ENCODE peak calls at places on chromosomes 2 and 18, in five cellular contexts. T is stomach, K is GM23338, Z is HepG2, I is K562. X is an unnamed sample. For H3K27me3, the result is how much of the 10 kb centered on the place peaks cover.

GRCh38 chr2:152573168-152573567 is 144.1 kb downstream of the PRPF40A start:
- DNase-seq in K (no peak), T (no peak), Z (no peak), I (peak), X (peak)

GRCh38 chr2:72924353-72925240 is 7.3 kb downstream of the EMX1 start:
- DNase-seq in T (peak), Z (no peak), I (no peak), K (peak), X (no peak)

GRCh38 chr2:64017811-64018714 is 1.2 kb downstream of the VPS54 start:
- DNase-seq in I (peak), Z (no peak), T (no peak), K (no peak), X (no peak)

GRCh38 chr18:36120297-36120696 is 8.8 kb downstream of the SLC39A6 start:
- DNase-seq in K (no peak), T (no peak), Z (no peak), I (no peak), X (no peak)

GRCh38 chr2:66888791-66889631 is 454.1 kb downstream of the MEIS1 start:
- DNase-seq in K (no peak), I (no peak), Z (no peak), T (no peak), X (no peak)

GRCh38 chr18:49814147-49814499 is 790 bp upstream of the ACAA2 start:
- DNase-seq in T (no peak), K (peak), I (peak), Z (peak), X (no peak)

GRCh38 chr18:43486462-43486861 is 209.2 kb upstream of the SYT4 start:
- DNase-seq in T (peak), K (peak), Z (no peak), I (no peak), X (no peak)

GRCh38 chr18:9916067-9916684 is 2.4 kb downstream of the VAPA start:
- DNase-seq in I (no peak), Z (no peak), T (no peak), K (peak), X (no peak)

GRCh38 chr2:118856978-118857676 is 9.7 kb upstream of the EN1 start:
- DNase-seq in K (peak), Z (no peak), T (no peak), I (no peak), X (no peak)

GRCh38 chr2:159613515-159614336 is 2.6 kb downstream of the BAZ2B start:
- DNase-seq in K (peak), Z (no peak), T (no peak), I (no peak), X (no peak)

GRCh38 chr2:201890447-201890846 is 84.1 kb downstream of the CDK15 start:
- DNase-seq in K (no peak), Z (no peak), T (no peak), I (no peak), X (no peak)

GRCh38 chr2:112700004-112700667 is 20.7 kb upstream of the NT5DC4 start:
- DNase-seq in T (no peak), Z (no peak), K (no peak), I (no peak), X (no peak)

GRCh38 chr2:189287982-189288494 is 108.5 kb upstream of the COL5A2 start:
- DNase-seq in K (peak), T (no peak), I (no peak), Z (peak), X (peak)

GRCh38 chr2:85758361-85759256 is 4.8 kb downstream of the ATOH8 start:
- DNase-seq in K (no peak), Z (peak), I (no peak), T (peak), X (no peak)

GRCh38 chr2:136238552-136239346 is 120.8 kb upstream of the CXCR4 start:
- DNase-seq in I (no peak), T (no peak), Z (no peak), K (no peak), X (peak)

GRCh38 chr2:11752906-11753305 is 6.5 kb downstream of the LPIN1 start:
- DNase-seq in K (no peak), T (no peak), I (no peak), Z (no peak), X (no peak)

GRCh38 chr18:55000529-55000928 is 41.3 kb upstream of the CCDC68 start:
- DNase-seq in I (no peak), T (no peak), Z (no peak), K (no peak), X (no peak)

GRCh38 chr18:70181015-70181414 is 24.5 kb downstream of the RTTN start:
- DNase-seq in Z (peak), K (no peak), T (no peak), I (no peak), X (no peak)

GRCh38 chr2:179446475-179447141 is 182.0 kb upstream of the SESTD1 start:
- DNase-seq in I (no peak), Z (no peak), K (no peak), T (no peak), X (no peak)

GRCh38 chr2:172436889-172437288 is 9.5 kb downstream of the ITGA6 start:
- DNase-seq in I (no peak), K (no peak), T (no peak), Z (no peak), X (no peak)

GRCh38 chr2:121634354-121635307 is 14.6 kb downstream of the CLASP1 start:
- DNase-seq in Z (no peak), T (no peak), I (peak), K (no peak), X (peak)

GRCh38 chr2:74332550-74333174 is 10.6 kb downstream of the SLC4A5 start:
- DNase-seq in I (no peak), K (no peak), T (no peak), Z (no peak), X (no peak)

GRCh38 chr18:50281972-50282520 is 723 bp upstream of the MBD1 start:
- DNase-seq in K (no peak), I (no peak), T (no peak), Z (no peak), X (no peak)

GRCh38 chr2:53829669-53830290 is 30.0 kb downstream of the GPR75 start:
- DNase-seq in I (no peak), Z (no peak), K (no peak), T (no peak), X (no peak)

GRCh38 chr18:31819106-31819924 is 58.6 kb upstream of the SLC25A52 start:
- DNase-seq in T (no peak), K (peak), I (peak), Z (peak), X (peak)

GRCh38 chr2:30455339-30455738 is 8.3 kb downstream of the LCLAT1 start:
- DNase-seq in I (no peak), K (no peak), Z (no peak), T (no peak), X (no peak)

GRCh38 chr2:68995911-68996310 is 17.1 kb upstream of the ANTXR1 start:
- DNase-seq in T (no peak), Z (peak), K (no peak), I (no peak), X (no peak)

GRCh38 chr2:172972005-172972619 is 103.5 kb upstream of the MAP3K20 start:
- DNase-seq in T (peak), K (peak), I (peak), Z (peak), X (no peak)

GRCh38 chr18:52544086-52544485 is 204.1 kb downstream of the DCC start:
- DNase-seq in K (no peak), T (no peak), Z (no peak), I (no peak), X (no peak)

GRCh38 chr2:215022418-215022817 is 116.0 kb downstream of the ABCA12 start:
- DNase-seq in I (no peak), T (no peak), Z (no peak), K (peak), X (no peak)

GRCh38 chr18:36424741-36425142 is 127.2 kb downstream of the FHOD3 start:
- DNase-seq in I (peak), Z (peak), K (no peak), T (no peak), X (no peak)

GRCh38 chr18:54140641-54141040 is 83.8 kb downstream of the MBD2 start:
- DNase-seq in Z (no peak), K (no peak), I (no peak), T (no peak), X (no peak)

GRCh38 chr2:18722101-18722500 is 132.7 kb upstream of the NT5C1B start:
- DNase-seq in I (no peak), T (no peak), K (no peak), Z (no peak), X (no peak)

GRCh38 chr2:61853086-61853847 is 593 bp downstream of the FAM161A start:
- DNase-seq in K (peak), T (peak), I (peak), Z (peak), X (no peak)

GRCh38 chr2:156340377-156340776 is 7.9 kb upstream of the NR4A2 start:
- DNase-seq in I (no peak), Z (no peak), K (no peak), T (no peak), X (no peak)

GRCh38 chr2:111173338-111173737 is 52.6 kb downstream of the BCL2L11 start:
- DNase-seq in K (no peak), T (no peak), I (no peak), Z (no peak), X (no peak)

GRCh38 chr2:70668432-70668831 is 99.6 kb downstream of the ADD2 start:
- DNase-seq in T (no peak), I (no peak), K (no peak), Z (no peak), X (no peak)

GRCh38 chr2:159054985-159055384 is 86.5 kb downstream of the TANC1 start:
- DNase-seq in T (no peak), Z (no peak), K (no peak), I (no peak), X (no peak)

GRCh38 chr18:38539871-38540270 is 974.3 kb upstream of the CELF4 start:
- DNase-seq in K (no peak), Z (no peak), T (no peak), I (no peak), X (no peak)

GRCh38 chr2:39548971-39549370 is 111.9 kb upstream of the MAP4K3 start:
- DNase-seq in T (no peak), I (no peak), K (no peak), Z (no peak), X (no peak)
- TF ChIP-seq POLR2AphosphoS5 in T (no peak), I (no peak), K (no peak), Z (no peak), X (no peak)

DNA sequence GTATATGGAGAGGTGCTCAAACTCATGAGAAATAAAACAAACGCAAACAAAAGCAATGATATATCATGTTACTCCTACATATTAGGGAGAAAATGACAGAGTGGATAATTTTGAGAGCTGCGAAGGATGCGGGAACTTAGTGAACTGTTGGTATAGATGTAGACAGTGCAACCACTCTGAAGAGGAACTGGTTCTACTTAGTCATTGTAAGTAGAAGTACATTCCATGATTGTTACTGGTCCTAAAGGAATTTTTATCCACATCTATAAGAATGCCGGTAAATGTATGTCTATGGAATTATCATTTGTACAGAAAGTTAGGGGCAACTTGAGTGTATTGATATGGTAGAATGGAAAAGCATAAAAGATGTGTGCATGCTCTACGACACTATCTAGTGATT is 1238.4 kb downstream of the LRP1B start:
- DNase-seq in K (no peak), Z (no peak), I (no peak), T (no peak), X (no peak)
- H3K27me3 ChIP-seq in K (under half), Z (under half), I (under half), T (under half), X (under half)

GRCh38 chr2:183079335-183079775 is 808 bp downstream of the DUSP19 start:
- DNase-seq in T (no peak), I (no peak), K (no peak), Z (no peak), X (no peak)
- H3K27ac ChIP-seq in T (peak), I (peak), K (peak), Z (no peak), X (peak)

DNA sequence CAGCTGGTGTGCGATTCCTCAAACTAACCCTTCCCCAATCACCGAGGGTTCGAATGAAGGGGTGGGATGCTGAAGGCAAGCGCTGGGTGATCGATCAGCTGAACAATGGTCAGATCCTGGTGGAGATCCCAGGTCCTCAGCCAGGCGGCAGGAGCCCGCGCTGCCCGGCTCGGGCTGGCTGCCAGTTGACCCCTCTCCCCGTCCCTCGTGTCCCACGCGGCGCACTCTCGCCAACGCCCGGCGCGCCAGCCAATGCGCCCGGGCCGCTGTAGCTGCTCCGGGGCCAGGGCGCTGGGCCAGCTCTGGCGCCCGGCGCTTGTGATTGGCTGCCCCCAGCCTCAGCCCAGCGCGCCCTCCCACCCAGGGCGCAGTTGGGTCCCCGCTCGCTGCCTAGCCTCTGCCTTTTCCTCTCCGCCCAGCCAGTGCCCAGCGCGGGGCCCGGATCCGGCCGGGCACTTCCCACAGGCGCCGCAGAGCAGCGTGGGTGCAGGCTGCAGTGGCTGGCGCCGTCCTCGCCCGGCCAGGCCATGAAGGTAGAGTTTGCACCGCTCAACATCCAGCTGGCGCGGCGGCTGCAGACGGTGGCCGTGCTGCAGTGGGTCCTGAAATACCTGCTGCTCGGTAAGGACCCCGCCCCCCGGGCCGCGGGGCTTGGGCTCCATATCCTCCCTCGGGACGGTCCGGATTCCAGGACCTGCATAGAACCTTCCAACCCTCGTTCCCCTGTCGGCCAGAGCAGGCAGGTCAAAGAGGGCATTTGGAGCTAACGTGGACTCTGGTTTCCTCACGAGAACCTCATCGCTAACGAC is at the start of gene MOGAT1:
- DNase-seq in Z (peak), T (peak), K (peak), I (no peak), X (no peak)
- TF ChIP-seq POLR2AphosphoS5 in Z (peak), T (peak), K (peak), I (no peak), X (no peak)

DNA sequence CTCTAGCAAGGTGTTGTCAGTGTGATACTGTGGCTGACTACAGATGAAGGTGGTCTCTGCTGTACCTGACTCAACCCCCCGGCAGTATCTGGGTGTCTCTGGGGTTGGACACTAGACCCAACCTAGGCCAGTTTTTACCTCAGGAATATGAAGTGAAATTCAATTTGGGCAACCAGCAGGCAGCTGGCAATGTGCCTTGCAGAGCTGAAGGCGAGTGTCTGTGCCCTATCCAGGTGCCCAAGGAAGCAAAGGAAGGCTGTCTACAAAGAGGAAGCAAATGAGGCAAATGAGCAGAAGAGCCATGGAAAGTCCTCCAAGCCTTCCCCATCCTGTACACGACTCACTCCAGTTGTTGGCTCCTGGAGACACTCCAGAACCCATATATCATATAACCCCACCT is 264.6 kb upstream of the AGAP1 start:
- DNase-seq in K (no peak), I (no peak), Z (no peak), T (no peak), X (no peak)
- H3K27me3 ChIP-seq in K (under half), I (under half), Z (under half), T (under half), X (under half)

DNA sequence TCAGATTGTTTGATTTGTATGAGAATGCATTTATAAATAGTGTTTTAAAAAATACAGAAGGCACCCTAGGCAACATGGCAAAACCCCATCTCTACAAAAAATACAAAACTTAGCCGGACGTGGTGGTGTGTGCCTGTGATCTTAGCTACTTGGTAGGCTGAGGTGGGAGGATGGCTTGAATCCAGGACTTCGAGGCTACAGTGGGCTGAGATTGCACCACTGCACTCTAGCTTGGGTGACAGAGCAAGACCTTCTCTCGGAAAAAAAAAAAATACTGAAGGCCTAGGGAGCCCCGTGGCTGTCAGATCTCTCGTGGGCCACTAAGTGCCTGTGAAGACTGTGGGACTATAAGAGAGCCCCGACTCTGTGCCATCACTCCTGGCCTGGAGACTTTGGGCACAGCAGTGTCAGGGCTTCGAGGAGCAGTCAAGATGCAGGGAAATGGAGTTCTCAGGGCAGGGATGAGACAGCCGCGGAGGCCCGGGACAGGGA is 40.5 kb downstream of the MYO7B start:
- DNase-seq in Z (no peak), T (peak), I (no peak), K (no peak), X (no peak)
- H3K27ac ChIP-seq in Z (no peak), T (no peak), I (no peak), K (no peak), X (no peak)

DNA sequence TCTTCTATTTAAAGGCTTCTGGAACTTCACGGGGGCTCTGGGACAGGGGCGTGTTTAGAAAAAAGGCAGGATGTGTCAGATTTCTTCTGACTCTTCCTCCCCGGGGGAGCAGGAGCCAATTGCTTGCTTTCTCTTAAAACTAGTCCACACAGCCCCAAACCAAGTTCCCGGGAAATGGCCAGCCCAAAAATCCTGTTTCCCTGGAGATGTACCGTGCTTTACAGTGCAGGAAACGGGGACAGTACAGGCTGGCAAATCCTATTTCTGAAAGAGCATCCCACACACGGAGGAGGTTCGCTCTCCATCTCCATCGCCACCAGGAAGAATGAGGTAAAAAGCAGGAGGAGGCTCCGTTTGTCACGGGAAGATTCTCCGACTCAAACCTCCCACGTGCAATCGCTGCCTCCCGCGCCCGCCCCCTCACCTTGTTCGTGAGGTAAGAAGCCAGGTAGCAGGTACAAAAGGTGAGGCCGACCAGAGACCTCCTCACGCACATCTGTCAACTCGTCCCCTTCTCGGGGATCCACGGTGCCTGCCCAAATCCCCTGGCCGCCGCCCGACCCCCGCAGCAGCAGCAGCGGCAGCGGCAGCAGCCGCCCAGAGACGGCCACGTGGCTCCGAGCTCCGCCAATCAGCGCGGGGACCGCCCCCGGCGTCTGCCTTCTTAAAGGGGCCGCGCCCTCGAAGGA is 15.6 kb upstream of the RIOK3 start:
- DNase-seq in Z (peak), I (peak), T (peak), K (peak), X (no peak)
- TF ChIP-seq POLR2AphosphoS5 in Z (peak), I (peak), T (peak), K (peak), X (peak)

GRCh38 chr18:59264651-59265245 is 8.5 kb downstream of the RAX start:
- DNase-seq in Z (no peak), K (peak), I (no peak), T (no peak), X (no peak)
- H3K27me3 ChIP-seq in Z (under half), K (half or more), I (under half), T (half or more), X (under half)